ENCODE peak calls at places on chromosome 3, in nine cellular contexts. Z is psoas muscle, G is prostate gland, F is HCT116, Q is astrocyte, R is right lobe of liver, D is DND-41, M is vagina, C is A673. A is an unnamed sample.
A peak's percentile ranks its signal among the peaks of the same experiment; 100 is the strongest.

GRCh38 chr3:155076888-155077287 is 3.2 kb upstream of the MME start:
- DNase-seq in Z (no peak), G (no peak), F (no peak), Q (no peak), R (no peak), D (no peak), M (no peak), C (no peak), A (peak; percentile 26)

GRCh38 chr3:15300318-15301078 is 31.9 kb downstream of the SH3BP5 start:
- DNase-seq in Z (no peak), G (no peak), F (peak; percentile 75), Q (peak; percentile 81), R (no peak), D (peak; percentile 64), M (no peak), C (peak; percentile 36), A (peak; percentile 58)

GRCh38 chr3:52498134-52499054 is 3.3 kb downstream of the STAB1 start:
- DNase-seq in Z (peak; percentile 73), G (no peak), F (no peak), Q (peak; percentile 76), R (no peak), D (no peak), M (peak; percentile 90), C (no peak), A (no peak)

GRCh38 chr3:127304121-127304744 is 16.4 kb upstream of the PRR20G start:
- DNase-seq in Z (no peak), G (peak; percentile 54), F (peak; percentile 92), Q (no peak), R (no peak), D (no peak), M (no peak), C (peak; percentile 10), A (peak; percentile 54)

GRCh38 chr3:170356596-170357175 is 829 bp upstream of the SKIL start:
- DNase-seq in Z (peak; percentile 92), G (peak; percentile 83), F (no peak), Q (peak; percentile 55), R (peak; percentile 92), D (no peak), M (peak; percentile 90), C (peak; percentile 65), A (peak; percentile 47)

GRCh38 chr3:99499235-99499798 is 139.1 kb upstream of the COL8A1 start:
- DNase-seq in Z (no peak), G (no peak), F (peak; percentile 21), Q (peak; percentile 34), R (no peak), D (no peak), M (no peak), C (peak; percentile 72), A (peak; percentile 53)

GRCh38 chr3:130386604-130387263 is 41.3 kb downstream of the COL6A5 start:
- DNase-seq in Z (no peak), G (no peak), F (no peak), Q (peak; percentile 16), R (no peak), D (no peak), M (no peak), C (no peak), A (peak; percentile 11)

GRCh38 chr3:68088216-68088615 is 433.8 kb upstream of the SUCLG2 start:
- DNase-seq in Z (no peak), G (no peak), F (no peak), Q (no peak), R (no peak), D (peak; percentile 7), M (no peak), C (no peak), A (no peak)

GRCh38 chr3:53062905-53063304 is 17.0 kb upstream of the SFMBT1 start:
- DNase-seq in Z (no peak), G (no peak), F (no peak), Q (no peak), R (no peak), D (no peak), M (no peak), C (no peak), A (no peak)

GRCh38 chr3:10380906-10381795 is 60.2 kb upstream of the SEC13 start:
- DNase-seq in Z (no peak), G (no peak), F (no peak), Q (no peak), R (no peak), D (no peak), M (no peak), C (no peak), A (no peak)

GRCh38 chr3:72820405-72820804 is 27.8 kb downstream of the SHQ1 start:
- DNase-seq in Z (no peak), G (peak; percentile 79), F (no peak), Q (peak; percentile 73), R (no peak), D (no peak), M (no peak), C (peak; percentile 65), A (no peak)

GRCh38 chr3:185272051-185272450 is 18.2 kb upstream of the EHHADH start:
- DNase-seq in Z (no peak), G (no peak), F (no peak), Q (peak; percentile 41), R (no peak), D (no peak), M (no peak), C (no peak), A (no peak)

GRCh38 chr3:148366743-148367410 is 330.8 kb upstream of the AGTR1 start:
- DNase-seq in Z (no peak), G (no peak), F (no peak), Q (no peak), R (no peak), D (no peak), M (no peak), C (peak; percentile 35), A (no peak)

GRCh38 chr3:34212175-34212574 is 413.7 kb downstream of the PDCD6IP start:
- DNase-seq in Z (no peak), G (no peak), F (no peak), Q (peak; percentile 7), R (no peak), D (no peak), M (no peak), C (no peak), A (no peak)

GRCh38 chr3:153927107-153927506 is 194.1 kb upstream of the ARHGEF26 start:
- DNase-seq in Z (no peak), G (no peak), F (peak; percentile 12), Q (peak; percentile 79), R (no peak), D (no peak), M (no peak), C (peak; percentile 86), A (peak; percentile 21)
- TF ChIP-seq CTCF in Z (no peak), G (no peak), F (peak; percentile 48), Q (peak; percentile 20), R (no peak), D (no peak), M (no peak), C (peak; percentile 55), A (peak; percentile 58)

GRCh38 chr3:30353711-30354467 is 252.5 kb upstream of the TGFBR2 start:
- DNase-seq in Z (no peak), G (no peak), F (no peak), Q (no peak), R (no peak), D (peak; percentile 86), M (no peak), C (no peak), A (peak; percentile 87)
- H3K27ac ChIP-seq in Z (no peak overlapping the region), G (no peak overlapping the region), F (no peak overlapping the region), Q (no peak overlapping the region), R (no peak overlapping the region), D (peak overlapping the region; percentile 93), M (peak overlapping the region; percentile 60), C (no peak overlapping the region), A (peak overlapping the region; percentile 16)

GRCh38 chr3:123083446-123084124 is 16.8 kb downstream of the PDIA5 start:
- DNase-seq in Z (no peak), G (no peak), F (no peak), Q (peak; percentile 61), R (no peak), D (no peak), M (no peak), C (no peak), A (no peak)
- H3K4me1 ChIP-seq in Z (peaks cover 9% of the 10 kb centered on the region), G (peaks cover 25% of the 10 kb centered on the region), F (peaks cover 14% of the 10 kb centered on the region), Q (peaks cover 45% of the 10 kb centered on the region), R (peaks cover 75% of the 10 kb centered on the region), D (peaks cover 10% of the 10 kb centered on the region), M (peaks cover 58% of the 10 kb centered on the region), C (peaks cover 28% of the 10 kb centered on the region), A (peaks cover 6% of the 10 kb centered on the region)

GRCh38 chr3:157130881-157131251 is 29.1 kb downstream of the CCNL1 start:
- DNase-seq in Z (no peak), G (no peak), F (no peak), Q (no peak), R (no peak), D (no peak), M (no peak), C (no peak), A (no peak)
- TF ChIP-seq CTCF in Z (no peak), G (no peak), F (no peak), Q (no peak), R (no peak), D (no peak), M (no peak), C (peak; percentile 3), A (no peak)

GRCh38 chr3:8578282-8578681 is 66.3 kb downstream of the SSUH2 start:
- DNase-seq in Z (no peak), G (no peak), F (no peak), Q (peak; percentile 46), R (no peak), D (no peak), M (no peak), C (no peak), A (no peak)
- H3K27ac ChIP-seq in Z (peak overlapping the region; percentile 64), G (no peak overlapping the region), F (no peak overlapping the region), Q (no peak overlapping the region), R (no peak overlapping the region), D (no peak overlapping the region), M (no peak overlapping the region), C (no peak overlapping the region), A (no peak overlapping the region)

GRCh38 chr3:128782282-128783146 is 56.5 kb downstream of the RAB7A start:
- DNase-seq in Z (no peak), G (no peak), F (no peak), Q (no peak), R (no peak), D (no peak), M (no peak), C (no peak), A (no peak)
- H3K4me1 ChIP-seq in Z (peaks cover 94% of the 10 kb centered on the region), G (no peaks in the 10 kb centered on the region), F (peaks cover 9% of the 10 kb centered on the region), Q (peaks cover 14% of the 10 kb centered on the region), R (peaks cover 23% of the 10 kb centered on the region), D (no peaks in the 10 kb centered on the region), M (peaks cover 78% of the 10 kb centered on the region), C (peaks cover 17% of the 10 kb centered on the region), A (peaks cover 22% of the 10 kb centered on the region)

DNA sequence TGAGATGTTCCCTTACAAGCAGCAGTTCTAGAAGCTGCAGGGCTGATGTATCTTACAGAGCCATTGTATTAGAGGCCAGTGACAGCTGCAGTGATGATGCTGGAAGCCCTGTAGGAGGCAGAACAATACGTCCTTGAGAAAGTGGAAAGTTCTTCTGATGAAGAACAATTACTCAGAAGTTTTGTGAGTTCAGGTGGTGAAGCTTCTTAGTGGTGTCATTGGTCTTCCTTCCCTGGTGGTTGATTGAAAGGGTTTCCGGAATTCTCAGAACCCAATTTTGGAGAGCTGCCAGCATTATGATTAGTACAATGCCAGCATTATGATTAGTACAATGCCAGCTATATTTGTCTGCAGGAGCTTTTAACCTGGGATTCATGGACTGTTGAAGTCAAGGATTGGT is 356.4 kb downstream of the MFSD1 start:
- DNase-seq in Z (no peak), G (no peak), F (peak; percentile 79), Q (no peak), R (no peak), D (peak; percentile 68), M (no peak), C (no peak), A (peak; percentile 80)
- TF ChIP-seq CTCF in Z (no peak), G (no peak), F (peak; percentile 51), Q (no peak), R (no peak), D (peak; percentile 62), M (no peak), C (no peak), A (peak; percentile 77)